ENCODE peak calls at places on chromosomes 12 and 14, in five cellular contexts. N, Z, I, W and T are unnamed samples.
A peak's percentile ranks its signal among the peaks of the same experiment; 100 is the strongest.

GRCh38 chr12:5301539-5301938 is 130.4 kb upstream of the NTF3 start:
- DNase-seq in N (no peak), Z (no peak), I (no peak), W (no peak), T (no peak)

GRCh38 chr14:28635387-28635786 is 131.2 kb upstream of the FOXG1 start:
- DNase-seq in N (peak; percentile 42), Z (no peak), I (peak; percentile 28), W (peak; percentile 23), T (no peak)

GRCh38 chr12:57069522-57069921 is 9.1 kb downstream of the NEMP1 start:
- DNase-seq in N (peak; percentile 92), Z (no peak), I (peak; percentile 51), W (peak; percentile 52), T (peak; percentile 38)

GRCh38 chr12:132167610-132168310 is 23.5 kb downstream of the NOC4L start:
- DNase-seq in N (no peak), Z (no peak), I (no peak), W (no peak), T (no peak)

GRCh38 chr12:7180685-7181084 is 8.8 kb upstream of the PEX5 start:
- DNase-seq in N (peak; percentile 31), Z (no peak), I (no peak), W (no peak), T (no peak)

GRCh38 chr12:87923361-87923760 is 105.8 kb downstream of the C12orf50 start:
- DNase-seq in N (peak; percentile 30), Z (no peak), I (no peak), W (no peak), T (no peak)

GRCh38 chr14:95302667-95303066 is 17.0 kb downstream of the CLMN start:
- DNase-seq in N (no peak), Z (no peak), I (no peak), W (no peak), T (no peak)

GRCh38 chr12:126926023-126926600 is 1340.9 kb upstream of the TMEM132C start:
- DNase-seq in N (no peak), Z (no peak), I (no peak), W (no peak), T (no peak)

GRCh38 chr12:78208106-78208505 is 377.4 kb downstream of the NAV3 start:
- DNase-seq in N (peak; percentile 72), Z (no peak), I (no peak), W (no peak), T (no peak)

GRCh38 chr14:95943699-95944098 is 67.1 kb downstream of the TUNAR start:
- DNase-seq in N (no peak), Z (no peak), I (no peak), W (no peak), T (no peak)

GRCh38 chr12:88538250-88538649 is 42.0 kb downstream of the KITLG start:
- DNase-seq in N (peak; percentile 41), Z (no peak), I (no peak), W (no peak), T (no peak)

GRCh38 chr12:43338848-43339526 is 213.0 kb downstream of the ADAMTS20 start:
- DNase-seq in N (peak; percentile 90), Z (no peak), I (peak; percentile 73), W (no peak), T (no peak)

GRCh38 chr12:53199700-53200099 is 7.4 kb downstream of the ITGB7 start:
- DNase-seq in N (no peak), Z (no peak), I (no peak), W (no peak), T (no peak)

GRCh38 chr12:7667025-7667575 is 1.4 kb upstream of the APOBEC1 start:
- DNase-seq in N (peak; percentile 6), Z (no peak), I (no peak), W (no peak), T (no peak)

GRCh38 chr12:122182887-122183587 is at the start of gene LRRC43:
- DNase-seq in N (peak; percentile 60), Z (no peak), I (peak; percentile 60), W (peak; percentile 59), T (no peak)

GRCh38 chr12:123067654-123068053 is 83.2 kb downstream of the PITPNM2 start:
- DNase-seq in N (no peak), Z (no peak), I (no peak), W (no peak), T (no peak)